ENCODE peak calls at places on chromosomes 3 and 15, in seven cellular contexts. T, K, C, M, I, F and J are unnamed samples.

GRCh38 chr3:195425849-195426248 is 17.0 kb downstream of the ACAP2 start:
- DNase-seq in K (no peak), I (no peak), F (no peak), M (no peak), T (no peak), C (no peak), J (no peak)

GRCh38 chr3:155742339-155742980 is 2.4 kb downstream of the PLCH1 start:
- DNase-seq in K (no peak), M (no peak), F (no peak), T (no peak), I (no peak), C (no peak), J (peak)

GRCh38 chr3:55147406-55147805 is 219.5 kb upstream of the LRTM1 start:
- DNase-seq in T (no peak), C (no peak), F (no peak), M (no peak), K (no peak), I (no peak), J (no peak)

GRCh38 chr3:110378481-110378880 is 693.1 kb upstream of the NECTIN3 start:
- DNase-seq in I (no peak), F (no peak), C (no peak), T (no peak), M (no peak), K (no peak), J (no peak)

GRCh38 chr3:170724599-170724998 is 138.7 kb upstream of the SLC7A14 start:
- DNase-seq in C (no peak), T (no peak), M (no peak), K (no peak), I (no peak), F (peak), J (peak)

GRCh38 chr3:72270730-72271129 is 485.8 kb upstream of the PROK2 start:
- DNase-seq in M (no peak), F (no peak), T (no peak), C (no peak), K (no peak), I (no peak), J (no peak)

GRCh38 chr15:93428807-93429351 is 339.9 kb upstream of the RGMA start:
- DNase-seq in C (peak), T (no peak), F (no peak), M (no peak), K (no peak), I (no peak), J (no peak)

GRCh38 chr3:21718943-21719591 is 31.9 kb downstream of the ZNF385D start:
- DNase-seq in M (no peak), K (no peak), F (no peak), I (no peak), C (no peak), T (no peak), J (no peak)

GRCh38 chr3:58160399-58160798 is 50.4 kb downstream of the DNASE1L3 start:
- DNase-seq in C (no peak), I (no peak), T (no peak), F (no peak), M (no peak), K (no peak), J (no peak)

GRCh38 chr15:99545605-99546004 is 20.2 kb upstream of the MEF2A start:
- DNase-seq in I (no peak), C (peak), M (no peak), F (no peak), K (no peak), T (no peak), J (no peak)

GRCh38 chr3:111321786-111322185 is 220.2 kb upstream of the CD96 start:
- DNase-seq in I (no peak), M (no peak), C (peak), T (no peak), F (no peak), K (no peak), J (no peak)

GRCh38 chr15:83764201-83764839 is 110.4 kb downstream of the ADAMTSL3 start:
- DNase-seq in I (no peak), K (no peak), F (no peak), C (no peak), M (no peak), T (no peak), J (no peak)

GRCh38 chr3:37863949-37864822 is 2.5 kb downstream of the CTDSPL start:
- DNase-seq in T (no peak), F (no peak), C (peak), I (no peak), M (no peak), K (no peak), J (peak)

GRCh38 chr15:56241374-56242085 is 2.1 kb downstream of the RFX7 start:
- DNase-seq in I (no peak), M (no peak), K (no peak), T (no peak), F (no peak), C (no peak), J (peak)

GRCh38 chr3:192296845-192297244 is 430.5 kb downstream of the FGF12 start:
- DNase-seq in K (no peak), M (no peak), T (no peak), F (no peak), C (no peak), I (no peak), J (peak)

GRCh38 chr15:98893407-98893806 is 114.2 kb downstream of the PGPEP1L start:
- DNase-seq in K (no peak), M (no peak), F (no peak), C (no peak), T (no peak), I (no peak), J (no peak)

GRCh38 chr15:76340802-76341365 is 4.3 kb downstream of the ISL2 start:
- DNase-seq in I (peak), T (no peak), M (peak), F (peak), C (peak), K (peak), J (peak)

GRCh38 chr3:10935028-10935427 is 57.5 kb upstream of the SLC6A1 start:
- DNase-seq in T (no peak), C (no peak), M (no peak), I (no peak), K (peak), F (no peak), J (no peak)

GRCh38 chr15:68435966-68436365 is 4.0 kb upstream of the ITGA11 start:
- DNase-seq in F (no peak), M (no peak), K (no peak), C (no peak), T (no peak), I (no peak), J (no peak)

GRCh38 chr3:118938183-118938961 is 96.3 kb downstream of the IGSF11 start:
- DNase-seq in F (no peak), M (no peak), I (no peak), T (no peak), C (peak), K (no peak), J (no peak)

GRCh38 chr3:24348348-24348747 is 146.3 kb downstream of the THRB start:
- DNase-seq in T (no peak), C (no peak), F (no peak), K (no peak), M (no peak), I (no peak), J (no peak)

GRCh38 chr15:74039656-74040010 is 42.7 kb downstream of the GOLGA6A start:
- DNase-seq in I (no peak), C (no peak), K (no peak), F (no peak), M (no peak), T (no peak), J (no peak)

GRCh38 chr15:90870354-90871096 is 2.1 kb downstream of the FURIN start:
- DNase-seq in F (no peak), M (no peak), C (peak), T (no peak), K (no peak), I (no peak), J (peak)

GRCh38 chr15:73946795-73947370 is 20.6 kb downstream of the LOXL1 start:
- DNase-seq in M (no peak), T (peak), C (no peak), K (no peak), F (no peak), I (no peak), J (no peak)

GRCh38 chr15:40764766-40765136 is 883 bp downstream of the GCHFR start:
- DNase-seq in M (no peak), K (no peak), C (no peak), F (no peak), T (no peak), I (no peak), J (peak)

GRCh38 chr3:17979248-17979647 is 236.8 kb upstream of the TBC1D5 start:
- DNase-seq in I (no peak), T (no peak), F (no peak), C (no peak), K (no peak), M (no peak), J (peak)